ENCODE peak calls at places on chromosomes 5 and 9, in four cellular contexts. One of them, this sample, is unnamed. For H3K9me2, the result is how much of the 10 kb centered on the place peaks cover.

GRCh38 chr9:131273791-131274673 is 2.3 kb downstream of the FAM78A start:
- DNase-seq in GM23248: no peak
- DNase-seq in PC-3: no peak
- DNase-seq in HCT116: no peak
- DNase-seq in this sample: peak

GRCh38 chr9:69865986-69866385 is 45.4 kb downstream of the CFAP95 start:
- DNase-seq in GM23248: no peak
- DNase-seq in PC-3: no peak
- DNase-seq in HCT116: no peak
- DNase-seq in this sample: no peak

GRCh38 chr9:97772145-97772544 is 75.0 kb upstream of the XPA start:
- DNase-seq in GM23248: no peak
- DNase-seq in PC-3: no peak
- DNase-seq in HCT116: no peak
- DNase-seq in this sample: no peak

GRCh38 chr5:171757853-171758535 is 27.6 kb upstream of the SMIM23 start:
- DNase-seq in GM23248: peak
- DNase-seq in PC-3: peak
- DNase-seq in HCT116: peak
- DNase-seq in this sample: no peak

GRCh38 chr9:78304357-78304756 is 7.4 kb downstream of the PSAT1 start:
- DNase-seq in GM23248: no peak
- DNase-seq in PC-3: no peak
- DNase-seq in HCT116: no peak
- DNase-seq in this sample: no peak

GRCh38 chr5:9894571-9895304 is 264.6 kb upstream of the TAS2R1 start:
- DNase-seq in GM23248: no peak
- DNase-seq in PC-3: peak
- DNase-seq in HCT116: no peak
- DNase-seq in this sample: no peak

GRCh38 chr9:74497750-74498615 is 848 bp downstream of the RORB start:
- DNase-seq in GM23248: peak
- DNase-seq in PC-3: no peak
- DNase-seq in HCT116: no peak
- DNase-seq in this sample: peak

GRCh38 chr9:76116913-76117312 is 226.4 kb downstream of the PCSK5 start:
- DNase-seq in GM23248: peak
- DNase-seq in PC-3: no peak
- DNase-seq in HCT116: no peak
- DNase-seq in this sample: no peak

GRCh38 chr9:134501266-134502181 is 140.1 kb upstream of the COL5A1 start:
- DNase-seq in GM23248: no peak
- DNase-seq in PC-3: no peak
- DNase-seq in HCT116: no peak
- DNase-seq in this sample: no peak

GRCh38 chr5:176778921-176779465 is 31.4 kb upstream of the UNC5A start:
- DNase-seq in GM23248: no peak
- DNase-seq in PC-3: no peak
- DNase-seq in HCT116: no peak
- DNase-seq in this sample: no peak

GRCh38 chr5:142667808-142668207 is 18.1 kb downstream of the FGF1 start:
- DNase-seq in GM23248: no peak
- DNase-seq in PC-3: no peak
- DNase-seq in HCT116: no peak
- DNase-seq in this sample: no peak

GRCh38 chr5:92969781-92970237 is 611.2 kb downstream of the NR2F1-AS1 start:
- DNase-seq in GM23248: peak
- DNase-seq in PC-3: no peak
- DNase-seq in HCT116: no peak
- DNase-seq in this sample: no peak

GRCh38 chr5:175535781-175536180 is 57.4 kb downstream of the SFXN1 start:
- DNase-seq in GM23248: no peak
- DNase-seq in PC-3: no peak
- DNase-seq in HCT116: no peak
- DNase-seq in this sample: no peak

GRCh38 chr9:71003346-71003745 is 118.1 kb downstream of the TRPM3 start:
- DNase-seq in GM23248: no peak
- DNase-seq in PC-3: no peak
- DNase-seq in HCT116: no peak
- DNase-seq in this sample: no peak

GRCh38 chr9:113454914-113455761 is 8.4 kb upstream of the RGS3 start:
- DNase-seq in GM23248: peak
- DNase-seq in PC-3: peak
- DNase-seq in HCT116: peak
- DNase-seq in this sample: peak

GRCh38 chr5:6713274-6714181 is at the start of gene TENT4A:
- DNase-seq in GM23248: peak
- DNase-seq in PC-3: peak
- DNase-seq in HCT116: no peak
- DNase-seq in this sample: no peak

GRCh38 chr5:54785729-54786548 is 199.5 kb downstream of the ESM1 start:
- DNase-seq in GM23248: peak
- DNase-seq in PC-3: peak
- DNase-seq in HCT116: no peak
- DNase-seq in this sample: peak

GRCh38 chr9:128244443-128245226 is 31.2 kb downstream of the GOLGA2 start:
- DNase-seq in GM23248: peak
- DNase-seq in PC-3: no peak
- DNase-seq in HCT116: no peak
- DNase-seq in this sample: no peak

GRCh38 chr9:126055386-126055785 is 271.2 kb upstream of the MVB12B start:
- DNase-seq in GM23248: peak
- DNase-seq in PC-3: peak
- DNase-seq in HCT116: no peak
- DNase-seq in this sample: no peak

GRCh38 chr9:19999491-20000057 is 210.7 kb upstream of the SLC24A2 start:
- DNase-seq in GM23248: peak
- DNase-seq in PC-3: peak
- DNase-seq in HCT116: peak
- DNase-seq in this sample: no peak

GRCh38 chr5:28473531-28474107 is 1435.2 kb upstream of the CDH9 start:
- DNase-seq in GM23248: no peak
- DNase-seq in PC-3: peak
- DNase-seq in HCT116: no peak
- DNase-seq in this sample: peak

GRCh38 chr5:16654647-16655334 is 38.0 kb upstream of the RETREG1 start:
- DNase-seq in GM23248: peak
- DNase-seq in PC-3: peak
- DNase-seq in HCT116: no peak
- DNase-seq in this sample: no peak
- H2AFZ ChIP-seq in GM23248: no peak
- H2AFZ ChIP-seq in PC-3: no peak
- H2AFZ ChIP-seq in HCT116: no peak
- H2AFZ ChIP-seq in this sample: no peak

DNA sequence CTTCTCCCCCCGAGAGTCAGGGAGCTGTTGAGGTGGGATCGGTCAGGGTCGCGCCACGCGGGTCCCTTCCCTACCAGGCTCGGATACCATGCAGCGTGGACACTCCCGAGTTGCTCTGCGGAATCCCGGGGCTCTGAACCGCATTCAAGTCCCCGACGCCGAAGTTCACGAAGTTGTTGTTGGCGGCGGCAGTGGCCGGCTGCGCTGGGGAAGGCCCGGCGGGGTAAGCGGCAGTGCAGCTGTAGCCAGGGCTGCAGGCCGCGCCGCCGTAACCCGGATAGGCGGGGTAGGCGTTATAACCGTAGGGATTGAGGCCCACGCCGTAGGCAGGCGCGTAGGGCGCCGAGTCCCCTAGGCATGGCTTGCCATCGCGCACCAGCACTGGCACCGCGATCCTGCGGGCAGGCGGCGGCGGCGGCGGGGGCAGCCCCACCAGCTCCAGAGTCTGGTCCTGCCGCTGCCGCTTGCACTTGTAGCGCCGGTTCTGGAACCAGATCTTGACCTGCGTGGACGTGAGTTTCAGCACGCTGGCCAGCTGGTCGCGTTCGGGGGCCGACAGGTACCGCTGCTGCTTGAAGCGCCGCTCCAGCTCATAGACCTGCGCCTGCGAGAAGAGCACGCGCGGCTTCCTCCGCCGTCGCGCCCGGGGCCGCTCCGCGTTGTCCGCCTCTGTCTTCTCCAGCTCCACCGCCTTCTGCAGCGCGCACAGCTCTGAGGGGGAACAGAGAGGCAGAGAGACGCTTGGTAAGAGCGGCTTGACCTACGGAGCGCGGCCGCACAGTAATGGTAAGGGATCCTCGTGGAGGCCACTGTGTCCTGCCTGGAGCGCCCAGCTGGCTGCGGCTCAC is 2.3 kb downstream of the NKX2-5 start:
- DNase-seq in GM23248: peak
- DNase-seq in PC-3: no peak
- DNase-seq in HCT116: no peak
- DNase-seq in this sample: no peak
- TF ChIP-seq EZH2 in GM23248: peak
- TF ChIP-seq EZH2 in PC-3: no peak
- TF ChIP-seq EZH2 in HCT116: no peak
- TF ChIP-seq EZH2 in this sample: no peak

DNA sequence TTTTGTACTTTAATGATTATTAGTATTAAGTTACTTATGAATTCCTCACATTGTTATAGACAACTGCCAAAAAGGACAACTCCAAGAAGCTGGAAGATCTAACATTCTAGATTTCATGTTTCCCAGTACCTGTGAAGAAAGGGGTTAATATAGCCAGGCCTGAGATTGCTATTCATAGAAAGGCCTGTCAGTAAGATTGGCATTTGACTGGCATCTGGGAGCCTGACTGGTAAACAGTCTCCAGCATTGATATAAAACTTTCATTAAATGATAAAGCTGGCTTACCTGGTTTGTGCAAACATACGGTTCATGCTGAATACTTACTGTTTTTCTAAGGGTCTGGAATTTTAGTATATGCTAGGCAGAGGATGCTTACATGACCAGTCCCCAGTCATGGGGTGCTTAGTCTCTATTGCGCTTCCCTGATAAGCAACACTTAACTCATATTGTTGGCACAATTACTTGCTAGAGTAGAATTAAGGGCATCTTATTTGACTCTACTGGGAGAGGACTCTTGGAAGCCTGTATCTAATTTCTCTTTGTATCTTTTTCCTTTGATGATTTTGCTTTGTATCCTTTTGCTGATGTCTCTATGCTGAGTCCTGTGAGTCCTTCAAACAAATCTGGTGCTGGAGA is 340.4 kb upstream of the SEMA6A start:
- DNase-seq in GM23248: no peak
- DNase-seq in PC-3: no peak
- DNase-seq in HCT116: no peak
- DNase-seq in this sample: no peak
- H3K9me2 ChIP-seq in GM23248: under half
- H3K9me2 ChIP-seq in PC-3: under half
- H3K9me2 ChIP-seq in HCT116: under half
- H3K9me2 ChIP-seq in this sample: under half

GRCh38 chr5:34499001-34499734 is 157.0 kb upstream of the RAI14 start:
- DNase-seq in GM23248: peak
- DNase-seq in PC-3: peak
- DNase-seq in HCT116: no peak
- DNase-seq in this sample: no peak
- H2AFZ ChIP-seq in GM23248: peak
- H2AFZ ChIP-seq in PC-3: peak
- H2AFZ ChIP-seq in HCT116: no peak
- H2AFZ ChIP-seq in this sample: peak

DNA sequence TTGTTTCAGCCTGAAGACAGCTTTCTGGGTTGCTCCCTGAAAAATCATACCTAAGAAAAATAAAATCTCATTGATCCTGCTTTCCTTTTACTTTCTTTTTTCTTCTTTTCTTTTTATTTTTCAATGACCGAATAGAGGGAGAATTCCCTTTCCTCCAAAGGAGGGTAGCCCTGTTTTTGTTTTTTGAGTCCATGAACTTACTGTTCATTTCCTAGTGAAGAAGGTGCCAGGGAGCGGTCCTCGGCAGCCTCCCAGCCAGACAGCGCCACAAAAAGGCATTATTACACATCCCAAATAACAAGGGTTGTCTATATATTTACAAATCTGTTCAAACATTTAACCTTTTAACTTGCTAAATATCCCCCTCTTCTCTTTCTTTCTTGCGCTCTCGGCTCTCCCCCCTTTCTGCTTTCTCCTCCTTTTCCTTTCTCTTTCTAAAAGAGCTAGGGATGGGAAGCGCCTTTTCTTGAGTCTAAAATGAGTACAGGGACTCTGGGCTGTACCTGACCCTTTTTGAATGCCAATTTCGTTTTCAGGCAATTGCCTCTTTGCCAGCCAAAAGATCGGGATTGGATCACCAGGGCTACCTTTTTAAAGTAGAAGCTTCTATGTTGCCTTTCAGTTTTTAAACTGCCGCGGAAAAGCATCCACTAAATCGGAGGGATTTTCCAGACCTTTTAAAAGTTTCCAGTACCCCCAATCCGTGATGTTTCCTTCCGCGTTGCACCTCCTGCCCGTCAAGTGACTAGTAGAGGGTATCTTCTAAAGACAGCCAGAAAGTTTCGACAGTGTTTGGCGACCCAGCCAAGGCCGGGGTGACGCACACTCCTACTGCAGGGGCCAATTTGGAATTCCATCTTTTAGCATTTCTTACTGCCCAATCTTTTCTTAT is 125.6 kb downstream of the TMEM161B start:
- DNase-seq in GM23248: peak
- DNase-seq in PC-3: no peak
- DNase-seq in HCT116: no peak
- DNase-seq in this sample: peak
- TF ChIP-seq EZH2 in GM23248: peak
- TF ChIP-seq EZH2 in PC-3: no peak
- TF ChIP-seq EZH2 in HCT116: no peak
- TF ChIP-seq EZH2 in this sample: no peak